ENCODE peak calls at places on chromosomes 3 and 15, in eight cellular contexts. Y is dorsolateral prefrontal cortex, P is transverse colon, B is psoas muscle, C is astrocyte of the cerebellum, T is tibial nerve, W is cardiac fibroblast, M is body of pancreas. U is an unnamed sample.

GRCh38 chr3:174051191-174051590 is 653.6 kb downstream of the NLGN1 start:
- DNase-seq in Y (no peak), P (no peak), B (no peak), C (no peak), T (no peak), W (no peak), M (no peak), U (no peak)

GRCh38 chr15:84659904-84660781 is 2.1 kb upstream of the NMB start:
- DNase-seq in Y (no peak), P (no peak), B (no peak), C (no peak), T (no peak), W (no peak), M (no peak), U (no peak)

GRCh38 chr3:59695858-59696257 is 646.0 kb upstream of the CFAP20DC start:
- DNase-seq in Y (no peak), P (no peak), B (no peak), C (no peak), T (no peak), W (no peak), M (no peak), U (no peak)

GRCh38 chr3:141399979-141400971 is 32.0 kb downstream of the ZBTB38 start:
- DNase-seq in Y (no peak), P (peak), B (no peak), C (no peak), T (no peak), W (peak), M (peak), U (peak)

GRCh38 chr3:156448300-156448699 is 106.6 kb downstream of the SSR3 start:
- DNase-seq in Y (no peak), P (no peak), B (no peak), C (peak), T (no peak), W (peak), M (no peak), U (no peak)

GRCh38 chr3:72745146-72745976 is 102.9 kb downstream of the SHQ1 start:
- DNase-seq in Y (no peak), P (peak), B (no peak), C (no peak), T (no peak), W (no peak), M (peak), U (no peak)

GRCh38 chr3:14175383-14176037 is 2.9 kb downstream of the XPC start:
- DNase-seq in Y (no peak), P (no peak), B (no peak), C (peak), T (no peak), W (no peak), M (no peak), U (no peak)

GRCh38 chr3:171123913-171124312 is 97.4 kb upstream of the SLC2A2 start:
- DNase-seq in Y (no peak), P (no peak), B (no peak), C (no peak), T (no peak), W (peak), M (no peak), U (peak)

GRCh38 chr3:14358426-14359211 is 43.8 kb upstream of the SLC6A6 start:
- DNase-seq in Y (no peak), P (peak), B (no peak), C (peak), T (peak), W (peak), M (peak), U (no peak)

GRCh38 chr3:157081681-157082210 is 78.2 kb downstream of the CCNL1 start:
- DNase-seq in Y (peak), P (peak), B (peak), C (peak), T (peak), W (peak), M (peak), U (no peak)

GRCh38 chr15:74872702-74873035 is 496 bp downstream of the SCAMP2 start:
- DNase-seq in Y (no peak), P (no peak), B (no peak), C (no peak), T (no peak), W (no peak), M (no peak), U (no peak)

GRCh38 chr15:74867562-74868458 is 5.4 kb downstream of the SCAMP2 start:
- DNase-seq in Y (no peak), P (peak), B (no peak), C (no peak), T (peak), W (no peak), M (no peak), U (no peak)

GRCh38 chr15:74869372-74869725 is 3.8 kb downstream of the SCAMP2 start:
- DNase-seq in Y (no peak), P (no peak), B (no peak), C (no peak), T (no peak), W (no peak), M (no peak), U (no peak)

GRCh38 chr15:74870496-74871213 is 2.5 kb downstream of the SCAMP2 start:
- DNase-seq in Y (no peak), P (no peak), B (no peak), C (no peak), T (no peak), W (no peak), M (no peak), U (no peak)

GRCh38 chr15:74869726-74870407 is 3.3 kb downstream of the SCAMP2 start:
- DNase-seq in Y (peak), P (peak), B (peak), C (no peak), T (peak), W (peak), M (peak), U (no peak)
- H3K4me3 ChIP-seq in Y (no peak), P (no peak), B (peak), C (no peak), T (no peak), W (no peak), M (no peak), U (no peak)

DNA sequence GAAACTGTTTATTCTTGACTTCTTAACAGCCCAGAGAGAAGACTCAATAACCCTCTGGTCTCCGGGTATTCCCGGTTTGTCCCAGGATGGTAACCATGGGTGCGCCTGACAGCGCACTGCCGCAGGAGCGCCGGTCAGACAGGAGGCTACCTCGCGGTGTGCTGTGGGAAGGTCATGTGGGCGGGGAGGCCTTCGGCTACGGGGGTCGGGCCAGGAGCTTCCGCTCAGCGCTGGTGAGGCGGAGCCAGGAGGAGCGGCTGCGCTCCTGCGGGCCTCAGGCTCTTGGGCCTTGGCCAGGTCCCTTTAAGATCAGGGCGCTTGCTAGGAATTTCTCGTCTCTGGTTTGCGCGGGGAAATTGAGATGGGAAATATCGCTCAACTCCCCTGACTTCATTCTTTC is 182.3 kb upstream of the NDN start:
- DNase-seq in Y (no peak), P (peak), B (peak), C (no peak), T (no peak), W (no peak), M (peak), U (no peak)
- H3K4me3 ChIP-seq in Y (peak), P (no peak), B (peak), C (peak), T (no peak), W (no peak), M (no peak), U (peak)

DNA sequence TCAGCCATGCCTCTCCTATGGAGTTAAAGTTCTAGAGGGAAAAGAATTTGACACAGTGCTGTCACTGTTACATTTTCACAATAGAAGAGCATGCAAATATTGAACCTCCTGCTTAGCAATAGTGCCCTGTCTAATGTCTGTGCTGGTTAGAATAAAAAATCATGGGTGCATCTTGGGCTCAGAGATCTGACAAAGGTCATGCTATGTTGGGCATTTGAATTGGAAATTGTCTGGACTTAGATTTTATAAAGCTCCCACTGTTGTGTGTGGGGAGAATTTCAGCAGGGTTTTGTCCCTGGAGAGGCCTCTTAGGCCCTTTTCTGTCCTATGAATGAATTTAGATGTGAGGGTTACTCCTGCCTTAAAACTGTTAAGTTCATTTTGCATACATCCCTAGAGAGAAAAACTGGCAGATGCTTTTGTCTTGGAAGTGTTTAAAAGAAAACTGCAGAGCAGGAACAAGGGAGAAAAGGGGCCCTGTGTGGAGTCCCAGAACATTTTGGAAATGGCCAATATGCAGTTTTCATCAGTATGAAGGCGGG is 20.5 kb downstream of the CDIN1 start:
- DNase-seq in Y (no peak), P (no peak), B (no peak), C (no peak), T (no peak), W (no peak), M (no peak), U (no peak)
- H3K4me3 ChIP-seq in Y (no peak), P (no peak), B (peak), C (no peak), T (no peak), W (no peak), M (no peak), U (no peak)

GRCh38 chr3:45529697-45530096 is 64.9 kb upstream of the LIMD1 start:
- DNase-seq in Y (no peak), P (no peak), B (no peak), C (no peak), T (no peak), W (no peak), M (no peak), U (no peak)
- H3K4me3 ChIP-seq in Y (no peak), P (no peak), B (no peak), C (no peak), T (no peak), W (no peak), M (no peak), U (no peak)

DNA sequence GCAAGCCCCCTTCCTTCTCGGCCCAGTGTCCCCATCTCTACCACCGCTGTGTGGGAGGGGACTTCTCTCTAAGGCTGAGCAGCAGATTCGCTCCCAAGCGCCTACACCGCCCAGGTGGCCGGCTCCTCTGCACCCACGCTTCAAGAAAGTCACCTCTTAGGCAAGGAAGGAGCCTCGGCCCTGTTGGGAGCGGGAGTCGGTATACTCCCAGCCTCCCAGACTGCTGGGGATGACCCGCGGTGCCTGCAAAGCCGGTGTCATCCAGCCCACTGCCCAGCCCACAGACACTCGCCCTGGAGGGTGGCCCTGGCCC is 527 bp downstream of the CHRNB4 start:
- DNase-seq in Y (no peak), P (no peak), B (no peak), C (no peak), T (no peak), W (no peak), M (no peak), U (no peak)
- H3K4me3 ChIP-seq in Y (peak), P (peak), B (peak), C (peak), T (peak), W (no peak), M (peak), U (peak)

U was measured in epithelial cell of proximal tubule.